ENCODE peak calls at places on chromosomes 3 and 15, in nine cellular contexts. One of them, this sample, is unnamed.

GRCh38 chr3:31693346-31693745 is 160.6 kb downstream of the STT3B start:
- DNase-seq in RWPE1: no peak
- DNase-seq in K562: no peak
- DNase-seq in AG04450: no peak
- DNase-seq in ovary: no peak
- DNase-seq in AG04449: no peak
- DNase-seq in fibroblast of lung: no peak
- DNase-seq in foreskin keratinocyte: no peak
- DNase-seq in activated B cell treated with CpG ODN at 0.5 μM for 24 hours: no peak
- DNase-seq in this sample: no peak

GRCh38 chr3:133783762-133784161 is 21.9 kb upstream of the SRPRB start:
- DNase-seq in AG04450: no peak
- DNase-seq in fibroblast of lung: no peak
- DNase-seq in activated B cell treated with CpG ODN at 0.5 μM for 24 hours: no peak
- DNase-seq in AG04449: no peak
- DNase-seq in ovary: no peak
- DNase-seq in foreskin keratinocyte: no peak
- DNase-seq in K562: peak; percentile 7
- DNase-seq in RWPE1: no peak
- DNase-seq in this sample: no peak

GRCh38 chr15:55770261-55770660 is 27.3 kb upstream of the PRTG start:
- DNase-seq in ovary: no peak
- DNase-seq in RWPE1: no peak
- DNase-seq in fibroblast of lung: no peak
- DNase-seq in foreskin keratinocyte: no peak
- DNase-seq in K562: no peak
- DNase-seq in AG04449: no peak
- DNase-seq in activated B cell treated with CpG ODN at 0.5 μM for 24 hours: no peak
- DNase-seq in AG04450: peak; percentile 11
- DNase-seq in this sample: no peak

GRCh38 chr3:185997130-185997529 is 59.3 kb upstream of the TRA2B start:
- DNase-seq in fibroblast of lung: no peak
- DNase-seq in ovary: no peak
- DNase-seq in K562: no peak
- DNase-seq in AG04450: no peak
- DNase-seq in activated B cell treated with CpG ODN at 0.5 μM for 24 hours: no peak
- DNase-seq in foreskin keratinocyte: no peak
- DNase-seq in RWPE1: no peak
- DNase-seq in AG04449: no peak
- DNase-seq in this sample: no peak

GRCh38 chr3:188362405-188362831 is 208.5 kb downstream of the LPP start:
- DNase-seq in AG04449: no peak
- DNase-seq in fibroblast of lung: peak; percentile 95
- DNase-seq in ovary: no peak
- DNase-seq in activated B cell treated with CpG ODN at 0.5 μM for 24 hours: no peak
- DNase-seq in foreskin keratinocyte: peak; percentile 46
- DNase-seq in RWPE1: peak; percentile 53
- DNase-seq in AG04450: no peak
- DNase-seq in K562: no peak
- DNase-seq in this sample: no peak

GRCh38 chr3:98259707-98260106 is 4.3 kb upstream of the OR5H6 start:
- DNase-seq in fibroblast of lung: no peak
- DNase-seq in AG04450: no peak
- DNase-seq in AG04449: no peak
- DNase-seq in ovary: no peak
- DNase-seq in activated B cell treated with CpG ODN at 0.5 μM for 24 hours: no peak
- DNase-seq in K562: no peak
- DNase-seq in RWPE1: no peak
- DNase-seq in foreskin keratinocyte: no peak
- DNase-seq in this sample: no peak

GRCh38 chr15:92521624-92522008 is 127.9 kb downstream of the ST8SIA2 start:
- DNase-seq in RWPE1: peak; percentile 58
- DNase-seq in AG04450: peak; percentile 55
- DNase-seq in fibroblast of lung: peak; percentile 84
- DNase-seq in ovary: peak; percentile 84
- DNase-seq in activated B cell treated with CpG ODN at 0.5 μM for 24 hours: no peak
- DNase-seq in AG04449: peak; percentile 28
- DNase-seq in K562: peak; percentile 58
- DNase-seq in foreskin keratinocyte: peak; percentile 10
- DNase-seq in this sample: peak; percentile 67

GRCh38 chr3:34200576-34200975 is 402.1 kb downstream of the PDCD6IP start:
- DNase-seq in K562: no peak
- DNase-seq in activated B cell treated with CpG ODN at 0.5 μM for 24 hours: no peak
- DNase-seq in AG04449: no peak
- DNase-seq in foreskin keratinocyte: no peak
- DNase-seq in RWPE1: no peak
- DNase-seq in fibroblast of lung: no peak
- DNase-seq in AG04450: no peak
- DNase-seq in ovary: no peak
- DNase-seq in this sample: no peak

GRCh38 chr3:146160964-146161724 is at the start of gene PLOD2:
- DNase-seq in AG04449: peak; percentile 83
- DNase-seq in fibroblast of lung: peak; percentile 92
- DNase-seq in ovary: peak; percentile 80
- DNase-seq in RWPE1: peak; percentile 74
- DNase-seq in activated B cell treated with CpG ODN at 0.5 μM for 24 hours: peak; percentile 17
- DNase-seq in K562: peak; percentile 11
- DNase-seq in foreskin keratinocyte: peak; percentile 32
- DNase-seq in AG04450: no peak
- DNase-seq in this sample: peak; percentile 83

GRCh38 chr3:42202239-42202865 is 63.6 kb downstream of the CCK start:
- DNase-seq in activated B cell treated with CpG ODN at 0.5 μM for 24 hours: no peak
- DNase-seq in fibroblast of lung: no peak
- DNase-seq in RWPE1: no peak
- DNase-seq in AG04450: no peak
- DNase-seq in ovary: no peak
- DNase-seq in K562: no peak
- DNase-seq in foreskin keratinocyte: no peak
- DNase-seq in AG04449: no peak
- DNase-seq in this sample: no peak

GRCh38 chr15:59401810-59402569 is 29.3 kb upstream of the MYO1E start:
- DNase-seq in fibroblast of lung: no peak
- DNase-seq in activated B cell treated with CpG ODN at 0.5 μM for 24 hours: no peak
- DNase-seq in RWPE1: no peak
- DNase-seq in ovary: no peak
- DNase-seq in foreskin keratinocyte: no peak
- DNase-seq in AG04450: no peak
- DNase-seq in AG04449: no peak
- DNase-seq in K562: no peak
- DNase-seq in this sample: no peak

GRCh38 chr3:12766541-12766940 is 7.5 kb upstream of the TMEM40 start:
- DNase-seq in AG04449: no peak
- DNase-seq in foreskin keratinocyte: no peak
- DNase-seq in RWPE1: no peak
- DNase-seq in activated B cell treated with CpG ODN at 0.5 μM for 24 hours: no peak
- DNase-seq in fibroblast of lung: no peak
- DNase-seq in K562: no peak
- DNase-seq in ovary: no peak
- DNase-seq in AG04450: no peak
- DNase-seq in this sample: no peak

GRCh38 chr3:49017978-49018706 is at the start of gene DALRD3:
- DNase-seq in RWPE1: no peak
- DNase-seq in activated B cell treated with CpG ODN at 0.5 μM for 24 hours: peak; percentile 64
- DNase-seq in AG04449: no peak
- DNase-seq in ovary: peak; percentile 67
- DNase-seq in K562: peak; percentile 89
- DNase-seq in foreskin keratinocyte: no peak
- DNase-seq in AG04450: no peak
- DNase-seq in fibroblast of lung: peak; percentile 67
- DNase-seq in this sample: peak; percentile 62

GRCh38 chr3:49017229-49017615 is 1.2 kb downstream of the DALRD3 start:
- DNase-seq in RWPE1: no peak
- DNase-seq in activated B cell treated with CpG ODN at 0.5 μM for 24 hours: no peak
- DNase-seq in AG04450: no peak
- DNase-seq in K562: no peak
- DNase-seq in ovary: no peak
- DNase-seq in AG04449: no peak
- DNase-seq in foreskin keratinocyte: no peak
- DNase-seq in fibroblast of lung: no peak
- DNase-seq in this sample: no peak

GRCh38 chr3:49019941-49020334 is 1.6 kb upstream of the DALRD3 start:
- DNase-seq in fibroblast of lung: no peak
- DNase-seq in ovary: no peak
- DNase-seq in RWPE1: no peak
- DNase-seq in foreskin keratinocyte: no peak
- DNase-seq in K562: no peak
- DNase-seq in activated B cell treated with CpG ODN at 0.5 μM for 24 hours: no peak
- DNase-seq in AG04450: no peak
- DNase-seq in AG04449: no peak
- DNase-seq in this sample: no peak

GRCh38 chr3:49017646-49017977 is 768 bp downstream of the DALRD3 start:
- DNase-seq in activated B cell treated with CpG ODN at 0.5 μM for 24 hours: no peak
- DNase-seq in AG04450: no peak
- DNase-seq in K562: peak; percentile 63
- DNase-seq in AG04449: no peak
- DNase-seq in RWPE1: no peak
- DNase-seq in fibroblast of lung: no peak
- DNase-seq in foreskin keratinocyte: no peak
- DNase-seq in ovary: no peak
- DNase-seq in this sample: no peak

GRCh38 chr3:49018707-49019006 is 277 bp upstream of the DALRD3 start:
- DNase-seq in AG04449: no peak
- DNase-seq in fibroblast of lung: no peak
- DNase-seq in RWPE1: no peak
- DNase-seq in ovary: no peak
- DNase-seq in AG04450: no peak
- DNase-seq in K562: no peak
- DNase-seq in activated B cell treated with CpG ODN at 0.5 μM for 24 hours: no peak
- DNase-seq in foreskin keratinocyte: no peak
- DNase-seq in this sample: no peak
- TF ChIP-seq CTCF in AG04449: no peak
- TF ChIP-seq CTCF in fibroblast of lung: no peak
- TF ChIP-seq CTCF in RWPE1: no peak
- TF ChIP-seq CTCF in ovary: no peak
- TF ChIP-seq CTCF in AG04450: no peak
- TF ChIP-seq CTCF in K562: no peak
- TF ChIP-seq CTCF in activated B cell treated with CpG ODN at 0.5 μM for 24 hours: no peak
- TF ChIP-seq CTCF in foreskin keratinocyte: no peak
- TF ChIP-seq CTCF in this sample: no peak

GRCh38 chr3:139044366-139045210 is at the start of gene PRR23C:
- DNase-seq in foreskin keratinocyte: no peak
- DNase-seq in K562: no peak
- DNase-seq in AG04450: no peak
- DNase-seq in RWPE1: no peak
- DNase-seq in AG04449: no peak
- DNase-seq in ovary: no peak
- DNase-seq in fibroblast of lung: no peak
- DNase-seq in activated B cell treated with CpG ODN at 0.5 μM for 24 hours: no peak
- DNase-seq in this sample: no peak
- TF ChIP-seq CTCF in foreskin keratinocyte: peak; percentile 25
- TF ChIP-seq CTCF in K562: peak; percentile 28
- TF ChIP-seq CTCF in AG04450: no peak
- TF ChIP-seq CTCF in RWPE1: no peak
- TF ChIP-seq CTCF in AG04449: no peak
- TF ChIP-seq CTCF in ovary: no peak
- TF ChIP-seq CTCF in fibroblast of lung: no peak
- TF ChIP-seq CTCF in activated B cell treated with CpG ODN at 0.5 μM for 24 hours: no peak
- TF ChIP-seq CTCF in this sample: no peak

GRCh38 chr3:1611824-1612223 is 486.8 kb upstream of the CNTN4 start:
- DNase-seq in fibroblast of lung: no peak
- DNase-seq in ovary: no peak
- DNase-seq in foreskin keratinocyte: no peak
- DNase-seq in RWPE1: no peak
- DNase-seq in AG04449: no peak
- DNase-seq in AG04450: no peak
- DNase-seq in activated B cell treated with CpG ODN at 0.5 μM for 24 hours: no peak
- DNase-seq in K562: no peak
- DNase-seq in this sample: no peak
- TF ChIP-seq CTCF in fibroblast of lung: no peak
- TF ChIP-seq CTCF in ovary: no peak
- TF ChIP-seq CTCF in foreskin keratinocyte: peak; percentile 30
- TF ChIP-seq CTCF in RWPE1: no peak
- TF ChIP-seq CTCF in AG04449: no peak
- TF ChIP-seq CTCF in AG04450: no peak
- TF ChIP-seq CTCF in activated B cell treated with CpG ODN at 0.5 μM for 24 hours: no peak
- TF ChIP-seq CTCF in K562: no peak
- TF ChIP-seq CTCF in this sample: no peak

GRCh38 chr3:183764854-183765731 is 60.3 kb downstream of the MAP6D1 start:
- DNase-seq in AG04449: no peak
- DNase-seq in fibroblast of lung: peak; percentile 95
- DNase-seq in AG04450: peak; percentile 26
- DNase-seq in activated B cell treated with CpG ODN at 0.5 μM for 24 hours: no peak
- DNase-seq in RWPE1: no peak
- DNase-seq in K562: no peak
- DNase-seq in ovary: no peak
- DNase-seq in foreskin keratinocyte: peak; percentile 10
- DNase-seq in this sample: no peak

GRCh38 chr3:183769453-183769852 is 55.9 kb downstream of the MAP6D1 start:
- DNase-seq in RWPE1: no peak
- DNase-seq in K562: no peak
- DNase-seq in AG04449: no peak
- DNase-seq in ovary: no peak
- DNase-seq in AG04450: no peak
- DNase-seq in foreskin keratinocyte: no peak
- DNase-seq in activated B cell treated with CpG ODN at 0.5 μM for 24 hours: no peak
- DNase-seq in fibroblast of lung: no peak
- DNase-seq in this sample: no peak

GRCh38 chr3:183766107-183766506 is 59.3 kb downstream of the MAP6D1 start:
- DNase-seq in activated B cell treated with CpG ODN at 0.5 μM for 24 hours: no peak
- DNase-seq in RWPE1: no peak
- DNase-seq in AG04450: no peak
- DNase-seq in fibroblast of lung: no peak
- DNase-seq in foreskin keratinocyte: no peak
- DNase-seq in AG04449: no peak
- DNase-seq in ovary: no peak
- DNase-seq in K562: no peak
- DNase-seq in this sample: no peak

GRCh38 chr3:183768114-183768513 is 57.3 kb downstream of the MAP6D1 start:
- DNase-seq in AG04449: no peak
- DNase-seq in ovary: no peak
- DNase-seq in activated B cell treated with CpG ODN at 0.5 μM for 24 hours: no peak
- DNase-seq in foreskin keratinocyte: no peak
- DNase-seq in AG04450: no peak
- DNase-seq in fibroblast of lung: no peak
- DNase-seq in RWPE1: no peak
- DNase-seq in K562: no peak
- DNase-seq in this sample: no peak

DNA sequence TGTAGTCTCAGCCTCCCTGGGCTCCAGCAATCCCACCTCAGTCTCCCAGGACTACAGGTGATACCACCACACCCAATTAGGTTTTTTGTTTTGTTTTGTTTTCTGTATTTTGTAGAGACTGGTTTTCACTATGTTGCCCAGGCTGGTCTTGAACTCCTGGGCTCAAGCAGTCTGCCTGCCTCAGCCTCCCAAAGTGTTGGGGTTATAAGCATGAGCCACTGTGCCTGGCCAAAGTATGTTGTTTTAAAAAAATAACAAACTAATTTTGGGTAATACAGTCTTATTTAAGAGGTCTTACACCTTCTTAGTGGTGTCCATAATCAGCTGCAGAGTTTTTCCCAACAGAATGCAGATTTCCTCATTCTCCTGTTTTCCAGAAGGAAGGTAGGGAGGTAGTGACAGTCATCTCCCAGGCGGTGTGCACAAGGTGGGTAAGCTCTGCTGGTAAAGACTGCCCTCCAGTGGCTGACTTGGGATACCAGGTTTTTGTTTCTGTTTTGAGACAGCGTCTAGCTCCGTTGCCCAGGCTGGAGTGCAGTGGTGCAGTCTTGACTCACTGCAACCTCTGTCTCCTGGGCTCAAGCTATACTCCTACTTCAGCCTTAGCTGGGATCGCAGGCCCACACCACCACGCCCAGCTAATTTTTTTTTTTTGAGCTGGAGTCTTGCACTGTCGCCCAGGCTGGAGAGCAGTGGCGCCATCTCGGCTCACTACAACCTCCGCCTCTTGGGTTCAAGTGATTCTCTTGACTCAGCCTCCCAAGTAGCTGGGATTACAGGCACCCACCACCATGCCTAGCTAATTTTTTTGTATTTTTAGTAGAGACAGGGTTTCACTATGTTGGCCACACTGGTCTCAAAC is 58.4 kb downstream of the MAP6D1 start:
- DNase-seq in AG04450: no peak
- DNase-seq in AG04449: no peak
- DNase-seq in K562: peak; percentile 79
- DNase-seq in activated B cell treated with CpG ODN at 0.5 μM for 24 hours: peak; percentile 32
- DNase-seq in foreskin keratinocyte: peak; percentile 27
- DNase-seq in RWPE1: peak; percentile 74
- DNase-seq in fibroblast of lung: peak; percentile 60
- DNase-seq in ovary: peak; percentile 63
- DNase-seq in this sample: peak; percentile 55
- TF ChIP-seq CTCF in AG04450: peak; percentile 85
- TF ChIP-seq CTCF in AG04449: peak; percentile 78
- TF ChIP-seq CTCF in K562: peak; percentile 84
- TF ChIP-seq CTCF in activated B cell treated with CpG ODN at 0.5 μM for 24 hours: no peak
- TF ChIP-seq CTCF in foreskin keratinocyte: peak; percentile 90
- TF ChIP-seq CTCF in RWPE1: peak; percentile 77
- TF ChIP-seq CTCF in fibroblast of lung: peak; percentile 71
- TF ChIP-seq CTCF in ovary: peak; percentile 70
- TF ChIP-seq CTCF in this sample: peak; percentile 81